ENCODE peak calls at places on chromosomes 11 and 22, in seven cellular contexts. C is neuronal stem cell, L is trophoblast cell, E is mesendoderm, K is mesenchymal stem cell, H is H9, G is H1. O is an unnamed sample.

GRCh38 chr11:118621898-118622375 is 14.5 kb downstream of the PHLDB1 start:
- DNase-seq in E (no peak), K (peak), L (no peak), H (no peak), G (no peak), C (no peak), O (no peak)

GRCh38 chr11:28777126-28777525 is 668.9 kb downstream of the METTL15 start:
- DNase-seq in C (no peak), E (no peak), L (no peak), H (no peak), K (no peak), G (no peak), O (no peak)

GRCh38 chr11:64233913-64234839 is at the start of gene VEGFB:
- DNase-seq in K (peak), C (no peak), E (no peak), L (peak), G (no peak), H (no peak), O (peak)

GRCh38 chr22:37228106-37229011 is 15.7 kb downstream of the RAC2 start:
- DNase-seq in C (no peak), G (no peak), H (no peak), K (peak), E (no peak), L (no peak), O (peak)

GRCh38 chr11:88475991-88476418 is 138.5 kb upstream of the CTSC start:
- DNase-seq in C (no peak), L (peak), K (no peak), H (no peak), G (no peak), E (no peak), O (peak)

GRCh38 chr11:79039122-79039521 is 401.7 kb downstream of the TENM4 start:
- DNase-seq in E (no peak), K (peak), G (no peak), C (no peak), L (no peak), H (no peak), O (peak)

GRCh38 chr22:24883426-24883825 is 63.1 kb downstream of the LHFPL7 start:
- DNase-seq in C (no peak), G (no peak), K (no peak), H (no peak), E (no peak), L (no peak), O (no peak)

GRCh38 chr11:44010789-44011251 is 37.0 kb upstream of the ACCSL start:
- DNase-seq in H (no peak), K (no peak), C (no peak), E (no peak), L (peak), G (no peak), O (peak)

GRCh38 chr22:32951081-32951806 is 106.9 kb downstream of the SYN3 start:
- DNase-seq in L (no peak), H (peak), G (peak), C (no peak), E (peak), K (peak), O (no peak)

GRCh38 chr11:64745219-64745522 is 1.2 kb upstream of the RASGRP2 start:
- DNase-seq in L (no peak), H (no peak), C (no peak), E (no peak), K (no peak), G (no peak), O (no peak)

GRCh38 chr22:30286813-30287625 is 2.3 kb downstream of the CASTOR1 start:
- DNase-seq in H (peak), E (peak), G (peak), K (peak), C (peak), L (peak), O (peak)

GRCh38 chr11:64224151-64224890 is 1.7 kb downstream of the TRPT1 start:
- DNase-seq in H (no peak), E (no peak), L (peak), K (no peak), C (no peak), G (no peak), O (no peak)

GRCh38 chr11:32489464-32489863 is 54.1 kb upstream of the WT1 start:
- DNase-seq in E (peak), K (no peak), C (no peak), L (no peak), H (no peak), G (no peak), O (no peak)

GRCh38 chr11:120410622-120411380 is 74.6 kb downstream of the ARHGEF12 start:
- DNase-seq in H (no peak), G (no peak), E (no peak), C (no peak), L (no peak), K (no peak), O (no peak)

GRCh38 chr22:45218974-45219373 is 21.7 kb downstream of the KIAA0930 start:
- DNase-seq in C (no peak), K (peak), H (no peak), G (no peak), E (peak), L (peak), O (peak)

GRCh38 chr11:128420943-128421342 is 166.4 kb downstream of the ETS1 start:
- DNase-seq in E (no peak), G (no peak), L (peak), H (no peak), K (peak), C (no peak), O (peak)

GRCh38 chr11:120937501-120937900 is 86.4 kb upstream of the TBCEL start:
- DNase-seq in K (no peak), L (no peak), C (no peak), H (no peak), G (no peak), E (no peak), O (no peak)

GRCh38 chr22:49205401-49205800 is 622.3 kb downstream of the BRD1 start:
- DNase-seq in K (no peak), G (no peak), E (no peak), L (no peak), C (no peak), H (peak), O (no peak)

GRCh38 chr22:47460870-47461269 is 698.4 kb downstream of the TBC1D22A start:
- DNase-seq in K (no peak), L (no peak), E (no peak), H (no peak), G (no peak), C (no peak), O (no peak)

GRCh38 chr11:9687736-9688494 is 24.0 kb downstream of the SWAP70 start:
- DNase-seq in E (no peak), L (no peak), G (no peak), K (peak), H (no peak), C (no peak), O (peak)

GRCh38 chr22:49751318-49751967 is 76.2 kb downstream of the BRD1 start:
- DNase-seq in E (no peak), K (no peak), L (no peak), C (no peak), G (no peak), H (peak), O (no peak)

GRCh38 chr11:32366671-32367070 is 68.7 kb downstream of the WT1 start:
- DNase-seq in K (no peak), G (no peak), L (peak), H (no peak), C (no peak), E (no peak), O (no peak)

GRCh38 chr22:46673677-46674236 is 53.6 kb downstream of the GRAMD4 start:
- DNase-seq in C (no peak), G (no peak), H (no peak), E (no peak), L (no peak), K (no peak), O (no peak)

DNA sequence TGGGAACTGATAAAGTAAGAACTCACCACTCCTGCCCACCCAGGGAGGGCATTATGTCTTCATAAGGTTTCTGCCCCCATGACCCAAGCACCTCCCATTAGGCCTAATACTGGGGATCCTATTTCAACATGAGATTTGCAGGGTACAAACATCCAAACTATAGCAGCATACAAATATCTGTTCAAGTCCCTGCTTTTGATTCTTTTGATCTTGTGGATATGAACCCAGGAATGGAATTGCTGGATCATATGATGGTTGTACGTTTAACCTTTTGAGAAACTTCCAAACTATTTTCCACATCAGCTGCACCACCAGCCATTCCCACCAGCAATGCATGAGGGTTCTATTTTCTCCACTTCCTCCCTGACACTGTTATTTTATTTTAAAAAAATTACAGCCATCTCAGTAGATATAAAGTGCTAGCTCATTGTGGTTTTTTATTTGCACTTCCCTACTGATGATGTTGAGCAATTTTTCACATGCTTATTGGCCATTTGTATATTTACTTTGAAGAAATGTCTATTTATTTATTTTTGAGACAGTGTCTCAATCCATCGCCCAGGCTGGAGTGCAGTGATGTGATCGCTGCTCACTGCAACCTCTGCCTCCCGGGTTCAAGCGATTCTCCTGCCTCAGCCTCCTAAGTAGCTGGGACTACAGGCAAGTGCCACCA is 7.1 kb upstream of the ATG16L2 start:
- DNase-seq in G (no peak), E (no peak), C (no peak), K (peak), H (no peak), L (no peak), O (peak)
- H2BK120ac ChIP-seq in G (no peak), E (no peak), C (no peak), K (no peak), H (no peak), L (no peak), O (no peak)

GRCh38 chr11:85822814-85823213 is 11.9 kb upstream of the SYTL2 start:
- DNase-seq in G (no peak), H (no peak), K (peak), L (no peak), E (no peak), C (no peak), O (peak)
- H2BK120ac ChIP-seq in G (no peak), H (no peak), K (no peak), L (no peak), E (no peak), C (no peak), O (peak)

GRCh38 chr22:23783496-23784167 is 3.1 kb upstream of the SMARCB1 start:
- DNase-seq in E (no peak), G (no peak), K (no peak), H (no peak), C (no peak), L (no peak), O (no peak)
- H2BK120ac ChIP-seq in E (no peak), G (no peak), K (no peak), H (no peak), C (no peak), L (no peak), O (peak)

DNA sequence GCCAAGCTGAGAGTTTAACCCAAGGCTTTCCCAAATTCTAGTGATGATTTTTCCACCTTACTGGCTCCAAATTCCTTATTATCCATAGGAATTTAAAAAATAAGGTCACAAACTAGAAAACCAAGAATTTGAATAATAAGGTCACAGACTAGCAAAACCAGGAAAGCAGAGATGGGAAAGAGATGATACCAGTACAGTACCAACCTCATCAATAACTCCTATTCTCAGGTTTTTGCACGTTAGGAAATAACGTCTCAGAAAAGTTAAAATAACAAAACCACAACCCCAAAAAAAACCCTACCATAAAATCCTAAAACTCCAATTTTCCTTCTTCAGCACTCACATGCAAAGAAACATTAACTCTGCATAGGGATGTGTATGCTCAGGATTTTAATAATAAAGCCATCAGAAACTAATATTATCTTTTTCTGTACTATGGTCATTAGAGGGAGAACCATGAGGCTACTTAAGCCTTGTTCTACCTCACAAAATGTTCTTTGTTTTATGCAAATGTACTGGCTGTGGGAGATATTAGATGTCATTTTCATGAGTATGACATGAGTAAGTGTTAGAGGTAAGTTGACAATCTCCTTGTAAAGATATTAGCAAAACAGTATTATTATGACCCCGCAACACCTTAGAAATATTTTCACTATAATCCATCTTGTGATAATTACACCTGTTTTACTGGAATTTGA is 16.1 kb upstream of the EED start:
- DNase-seq in C (no peak), E (no peak), K (no peak), G (no peak), H (no peak), L (no peak), O (no peak)
- H2BK120ac ChIP-seq in C (no peak), E (no peak), K (no peak), G (no peak), H (no peak), L (no peak), O (no peak)

DNA sequence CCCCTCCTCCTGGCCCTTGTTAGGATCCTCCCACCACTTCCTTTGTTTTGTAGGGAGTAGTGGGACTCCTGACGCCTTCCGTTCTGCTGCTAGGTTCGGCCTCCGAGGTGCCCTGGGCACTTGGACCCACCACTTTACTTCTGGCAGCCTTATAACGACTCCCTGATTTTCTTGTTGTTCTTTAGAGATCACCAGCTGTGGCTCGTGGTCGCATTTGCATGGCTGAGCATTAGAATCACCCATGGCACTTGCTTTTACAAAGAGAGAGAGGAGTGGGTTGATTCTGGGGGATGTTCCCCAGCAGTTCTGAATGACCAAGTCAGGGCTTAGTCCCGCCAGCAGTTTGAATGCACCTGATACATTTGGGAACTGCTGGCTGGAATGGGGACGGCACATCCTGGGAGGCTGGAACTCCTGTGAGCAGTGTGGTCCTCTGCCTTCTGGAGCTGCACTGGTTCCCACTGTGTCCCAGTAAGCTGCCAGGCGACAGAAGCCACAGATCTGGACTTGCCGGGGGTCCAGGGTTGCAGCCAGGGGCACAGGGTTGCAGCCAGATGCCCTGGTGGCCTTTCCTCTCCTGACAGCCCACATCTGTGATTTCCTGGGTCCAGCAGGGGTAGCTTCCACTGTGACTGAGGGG is 4.1 kb downstream of the TUB start:
- DNase-seq in K (no peak), H (no peak), E (no peak), G (no peak), C (no peak), L (no peak), O (no peak)
- H2BK120ac ChIP-seq in K (no peak), H (no peak), E (no peak), G (no peak), C (no peak), L (no peak), O (no peak)

GRCh38 chr22:42692239-42693054 is 28.2 kb downstream of the A4GALT start:
- DNase-seq in G (no peak), L (no peak), H (no peak), C (no peak), K (no peak), E (peak), O (no peak)

GRCh38 chr22:42691440-42691839 is 29.2 kb downstream of the A4GALT start:
- DNase-seq in E (no peak), K (no peak), H (no peak), C (no peak), L (no peak), G (no peak), O (no peak)

GRCh38 chr22:42693763-42694683 is 26.6 kb downstream of the A4GALT start:
- DNase-seq in G (no peak), K (no peak), C (no peak), H (no peak), L (no peak), E (no peak), O (no peak)

GRCh38 chr22:42695294-42695693 is 25.4 kb downstream of the A4GALT start:
- DNase-seq in L (no peak), C (no peak), K (no peak), H (no peak), G (no peak), E (no peak), O (no peak)

GRCh38 chr22:42693055-42693762 is 27.5 kb downstream of the A4GALT start:
- DNase-seq in K (no peak), C (no peak), E (no peak), L (no peak), G (no peak), H (no peak), O (no peak)
- H2BK120ac ChIP-seq in K (no peak), C (no peak), E (no peak), L (no peak), G (no peak), H (no peak), O (no peak)

DNA sequence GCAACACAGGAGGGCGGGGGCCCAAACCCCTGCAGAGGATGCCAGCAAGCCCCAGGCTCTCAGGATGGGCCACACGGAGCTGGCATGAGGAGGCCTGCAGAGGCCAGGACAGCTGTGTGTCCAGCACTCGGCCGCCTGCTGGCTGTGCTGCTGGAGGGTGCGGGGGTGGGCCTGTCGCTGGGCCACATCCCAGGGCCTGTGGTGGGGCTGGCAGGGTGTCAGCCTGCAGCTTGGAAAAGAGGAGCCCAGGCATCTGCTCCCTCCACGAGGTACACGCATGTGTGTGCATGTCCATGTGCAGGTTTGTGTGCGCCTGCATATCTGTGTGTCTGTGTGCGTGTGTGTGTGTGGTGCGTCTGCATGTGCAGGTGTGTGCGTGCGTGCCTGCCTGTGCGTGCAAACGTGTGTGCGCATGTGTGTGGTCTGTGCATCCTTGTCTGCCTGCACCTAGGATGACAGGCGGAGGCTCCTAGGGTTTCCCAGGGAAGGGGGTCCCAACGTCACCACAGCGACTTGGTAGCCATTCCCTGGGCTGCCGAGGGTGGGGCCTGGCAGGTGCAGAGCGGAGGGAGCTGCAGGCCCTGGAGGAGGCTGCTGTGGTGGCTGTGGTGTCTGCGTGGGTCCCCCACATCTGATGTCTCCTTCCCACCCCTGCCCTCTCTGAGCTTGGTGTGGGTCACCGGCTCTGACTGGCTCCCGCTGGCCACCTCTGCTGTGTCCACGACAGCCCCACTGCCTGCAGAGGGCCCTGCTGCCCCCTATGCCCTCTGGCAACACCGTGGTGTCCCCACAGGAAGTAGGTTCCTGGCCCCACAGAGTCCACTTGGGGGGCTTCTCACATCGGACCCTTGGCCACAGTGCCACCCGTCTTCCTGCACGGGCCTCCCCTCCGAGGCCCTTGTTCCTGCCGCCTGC is 17.1 kb downstream of the BRSK2 start:
- DNase-seq in H (no peak), C (no peak), L (no peak), G (no peak), K (no peak), E (no peak), O (no peak)
- H2BK120ac ChIP-seq in H (no peak), C (no peak), L (no peak), G (no peak), K (no peak), E (no peak), O (no peak)

GRCh38 chr11:62017878-62018642 is 50.6 kb upstream of the FTH1 start:
- DNase-seq in L (no peak), H (no peak), C (no peak), K (no peak), E (no peak), G (no peak), O (no peak)

GRCh38 chr11:62015615-62016014 is 48.2 kb upstream of the FTH1 start:
- DNase-seq in L (peak), H (no peak), E (no peak), K (peak), C (no peak), G (no peak), O (no peak)

GRCh38 chr11:62020661-62021060 is 53.2 kb upstream of the FTH1 start:
- DNase-seq in H (no peak), C (no peak), G (no peak), L (no peak), E (no peak), K (no peak), O (no peak)

GRCh38 chr11:62014158-62014476 is 46.7 kb upstream of the FTH1 start:
- DNase-seq in L (no peak), C (no peak), K (no peak), H (no peak), G (no peak), E (no peak), O (no peak)

GRCh38 chr11:62018978-62019664 is 51.7 kb upstream of the FTH1 start:
- DNase-seq in C (no peak), K (no peak), L (no peak), G (no peak), E (no peak), H (no peak), O (no peak)
- H2BK120ac ChIP-seq in C (no peak), K (no peak), L (no peak), G (no peak), E (no peak), H (no peak), O (no peak)

GRCh38 chr11:123338266-123338800 is 91.7 kb upstream of the GRAMD1B start:
- DNase-seq in G (no peak), L (peak), K (no peak), E (no peak), C (no peak), H (no peak), O (no peak)
- H2BK120ac ChIP-seq in G (no peak), L (no peak), K (no peak), E (no peak), C (no peak), H (no peak), O (no peak)